ENCODE peak calls at places on chromosomes 12 and 14, in five cellular contexts. Q is NCI-H748 treated with DMSO at 0.1 percent for 48 hours; S is ELR; K is stimulated activated CD4-positive, alpha-beta T cell treated with anti-CD3 and anti-CD28 coated beads, Interleukin-2, amount 100 ng/mL, for 48 hours; Y is NCI-H460. T is an unnamed sample.

GRCh38 chr12:3491938-3492867 is 1.2 kb downstream of the PRMT8 start:
- DNase-seq in K (peak; percentile 52), Y (peak; percentile 13), Q (no peak), S (peak; percentile 58), T (peak; percentile 73)

GRCh38 chr12:70043490-70044138 is 199.6 kb upstream of the CNOT2 start:
- DNase-seq in Y (no peak), Q (no peak), K (no peak), S (no peak), T (no peak)

GRCh38 chr14:90368946-90369721 is 27.7 kb upstream of the CALM1 start:
- DNase-seq in K (no peak), S (peak; percentile 62), Q (peak; percentile 16), Y (no peak), T (no peak)

GRCh38 chr12:94098466-94098865 is 49.9 kb upstream of the PLXNC1 start:
- DNase-seq in Y (no peak), S (peak; percentile 82), Q (no peak), K (no peak), T (no peak)

GRCh38 chr14:61355892-61356325 is 34.5 kb downstream of the PRKCH start:
- DNase-seq in S (peak; percentile 69), Q (no peak), Y (peak; percentile 60), K (no peak), T (no peak)

GRCh38 chr12:64749466-64750202 is 9.6 kb downstream of the GNS start:
- DNase-seq in Q (no peak), K (no peak), Y (no peak), S (no peak), T (no peak)

GRCh38 chr14:56206576-56206975 is 88.4 kb downstream of the PELI2 start:
- DNase-seq in K (no peak), Y (no peak), S (no peak), Q (no peak), T (no peak)

GRCh38 chr12:70049596-70050360 is 193.5 kb upstream of the CNOT2 start:
- DNase-seq in Y (no peak), S (no peak), Q (no peak), K (no peak), T (no peak)

GRCh38 chr14:91862417-91862816 is 4.9 kb downstream of the TC2N start:
- DNase-seq in Y (no peak), S (no peak), K (no peak), Q (no peak), T (no peak)

GRCh38 chr12:77032406-77032805 is 33.0 kb downstream of the E2F7 start:
- DNase-seq in S (peak; percentile 94), Y (no peak), Q (no peak), K (no peak), T (no peak)

GRCh38 chr14:29486132-29486531 is 441.5 kb downstream of the PRKD1 start:
- DNase-seq in S (no peak), K (no peak), Y (no peak), Q (no peak), T (no peak)

GRCh38 chr14:91149462-91149861 is 35.6 kb downstream of the DGLUCY start:
- DNase-seq in K (no peak), Y (peak; percentile 8), Q (no peak), S (peak; percentile 97), T (peak; percentile 98)

GRCh38 chr12:105177208-105177607 is 58.8 kb downstream of the APPL2 start:
- DNase-seq in Q (no peak), S (no peak), K (no peak), Y (no peak), T (no peak)

GRCh38 chr12:2053675-2054070 is 886 bp downstream of the CACNA1C start:
- DNase-seq in K (no peak), Q (no peak), Y (no peak), S (peak; percentile 30), T (peak; percentile 60)

T was measured in cardiac muscle cell.